ENCODE peak calls at places on chromosomes 3 and 15, in nine cellular contexts. K is A549, T is body of pancreas, C is adrenal gland, O is HCT116, Y is stomach, Q is H54, G is heart left ventricle, E is breast epithelium. H is an unnamed sample.

GRCh38 chr15:45199136-45199810 is 11.5 kb upstream of the SHF start:
- DNase-seq in K (peak), Y (no peak), E (peak), G (no peak), Q (no peak), T (no peak), O (no peak), C (peak), H (peak)

GRCh38 chr3:55621026-55621422 is 133.9 kb upstream of the WNT5A start:
- DNase-seq in Y (no peak), K (no peak), C (no peak), G (no peak), Q (no peak), T (no peak), E (no peak), O (no peak), H (no peak)

GRCh38 chr3:76383781-76384180 is 598.4 kb upstream of the ZNF717 start:
- DNase-seq in C (peak), K (no peak), T (no peak), Y (no peak), O (no peak), Q (no peak), E (no peak), G (no peak), H (no peak)

GRCh38 chr3:56251343-56251945 is 216.8 kb downstream of the ERC2 start:
- DNase-seq in Q (peak), O (peak), G (no peak), C (peak), K (peak), E (no peak), T (peak), Y (peak), H (peak)

GRCh38 chr3:34387831-34388564 is 589.6 kb downstream of the PDCD6IP start:
- DNase-seq in K (no peak), E (no peak), T (no peak), G (peak), O (no peak), Q (no peak), Y (no peak), C (no peak), H (no peak)

GRCh38 chr3:73855792-73856191 is 231.1 kb upstream of the PDZRN3 start:
- DNase-seq in Y (no peak), Q (no peak), E (no peak), G (no peak), C (no peak), T (no peak), K (no peak), O (no peak), H (no peak)

GRCh38 chr15:70259030-70259424 is 161.3 kb upstream of the TLE3 start:
- DNase-seq in E (peak), G (peak), Y (peak), C (peak), K (no peak), Q (no peak), T (peak), O (no peak), H (peak)

GRCh38 chr3:120147072-120147871 is 53.0 kb upstream of the GSK3B start:
- DNase-seq in E (peak), Y (peak), K (peak), G (no peak), C (no peak), T (peak), O (no peak), Q (no peak), H (no peak)

GRCh38 chr3:140628606-140629005 is 49.3 kb upstream of the TRIM42 start:
- DNase-seq in C (no peak), O (no peak), G (no peak), T (no peak), Y (no peak), Q (no peak), E (no peak), K (no peak), H (no peak)

GRCh38 chr3:17678116-17678741 is 64.2 kb downstream of the TBC1D5 start:
- DNase-seq in K (no peak), Q (peak), Y (no peak), T (no peak), G (no peak), C (no peak), E (no peak), O (no peak), H (no peak)

GRCh38 chr15:31091531-31091930 is 10.0 kb downstream of the TRPM1 start:
- DNase-seq in O (no peak), T (no peak), G (no peak), Y (no peak), K (peak), C (no peak), E (no peak), Q (peak), H (no peak)

GRCh38 chr3:151440940-151441339 is 19.9 kb downstream of the IGSF10 start:
- DNase-seq in O (no peak), K (no peak), Q (no peak), G (no peak), Y (no peak), C (no peak), E (no peak), T (no peak), H (no peak)

GRCh38 chr3:110067527-110067926 is 730.2 kb upstream of the DPPA4 start:
- DNase-seq in C (no peak), E (no peak), O (no peak), T (no peak), K (no peak), Y (no peak), Q (no peak), G (no peak), H (no peak)

GRCh38 chr3:46089237-46090011 is 62.1 kb upstream of the XCR1 start:
- DNase-seq in T (peak), K (peak), G (peak), E (no peak), Y (peak), C (peak), O (no peak), Q (peak), H (no peak)

GRCh38 chr15:81073796-81074195 is 60.3 kb upstream of the CFAP161 start:
- DNase-seq in O (no peak), T (no peak), Q (no peak), G (no peak), E (no peak), C (no peak), Y (no peak), K (no peak), H (no peak)

GRCh38 chr3:127692501-127693335 is 20.0 kb downstream of the ABTB1 start:
- DNase-seq in O (no peak), Y (no peak), Q (no peak), K (no peak), T (no peak), G (no peak), C (no peak), E (no peak), H (no peak)

GRCh38 chr3:140756240-140757016 is 78.6 kb downstream of the TRIM42 start:
- DNase-seq in T (no peak), C (no peak), K (no peak), O (no peak), Y (no peak), E (no peak), Q (no peak), G (no peak), H (no peak)

GRCh38 chr3:11724615-11725339 is 81.1 kb upstream of the VGLL4 start:
- DNase-seq in G (no peak), Q (no peak), Y (no peak), E (no peak), T (no peak), K (no peak), O (no peak), C (no peak), H (no peak)

GRCh38 chr3:23926736-23927135 is 9.8 kb downstream of the RPL15 start:
- DNase-seq in T (no peak), E (no peak), Y (no peak), Q (no peak), O (no peak), C (no peak), K (peak), G (no peak), H (no peak)

GRCh38 chr3:24678441-24678865 is 183.8 kb upstream of the THRB start:
- DNase-seq in E (no peak), T (no peak), Y (no peak), K (no peak), G (no peak), C (no peak), Q (peak), O (no peak), H (no peak)

GRCh38 chr3:98763076-98763475 is at the start of gene ST3GAL6:
- DNase-seq in C (peak), T (no peak), O (no peak), G (no peak), Q (no peak), Y (no peak), E (no peak), K (no peak), H (peak)
- TF ChIP-seq POLR2A in C (no peak), T (no peak), O (no peak), G (no peak), Q (no peak), Y (no peak), E (no peak), K (no peak), H (no peak)

GRCh38 chr3:5013021-5013906 is 34.0 kb downstream of the BHLHE40 start:
- DNase-seq in C (no peak), O (peak), T (no peak), Q (peak), G (no peak), Y (peak), E (no peak), K (peak), H (peak)

GRCh38 chr3:5010140-5010539 is 30.9 kb downstream of the BHLHE40 start:
- DNase-seq in K (no peak), O (no peak), Y (no peak), E (no peak), C (no peak), G (no peak), T (no peak), Q (no peak), H (no peak)

GRCh38 chr3:5010706-5011554 is 31.7 kb downstream of the BHLHE40 start:
- DNase-seq in G (no peak), Q (no peak), T (no peak), K (no peak), O (no peak), Y (no peak), C (no peak), E (no peak), H (no peak)

GRCh38 chr3:5012398-5012797 is 33.2 kb downstream of the BHLHE40 start:
- DNase-seq in T (no peak), Q (no peak), K (no peak), C (no peak), G (no peak), Y (no peak), O (no peak), E (no peak), H (no peak)

DNA sequence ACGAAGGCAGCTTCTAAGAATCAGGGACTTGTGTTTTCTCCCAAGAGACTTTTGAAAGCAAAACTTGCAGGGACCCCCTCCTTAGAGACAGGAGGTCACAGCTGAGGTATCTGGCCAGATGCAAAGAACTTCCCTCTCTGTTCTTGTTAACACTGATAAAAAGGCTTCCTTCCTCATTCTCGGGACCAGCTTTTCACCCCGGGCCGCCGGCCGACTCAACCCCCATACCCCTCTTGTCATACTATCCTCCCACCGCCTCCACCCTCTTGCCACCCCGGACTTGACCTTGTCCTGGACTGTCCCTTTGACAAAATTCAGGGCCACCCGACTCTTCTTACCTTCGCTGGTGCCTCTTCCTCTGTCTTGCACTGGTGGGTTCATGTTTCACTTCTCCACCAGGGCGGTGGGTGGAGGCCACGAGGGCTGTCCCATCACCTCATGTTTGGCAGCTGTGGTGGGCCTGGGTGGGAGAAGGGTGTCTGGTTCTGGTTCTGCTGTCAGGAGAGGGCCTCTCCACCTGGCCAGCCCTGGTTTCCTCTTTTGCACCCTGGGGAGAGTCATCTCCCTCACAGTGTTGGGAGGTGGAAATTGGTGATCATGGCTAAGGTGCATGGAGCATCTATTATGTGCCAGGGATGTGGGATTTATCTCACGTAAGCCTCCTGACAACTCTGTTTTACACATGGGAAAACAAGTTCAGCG is 32.5 kb downstream of the BHLHE40 start:
- DNase-seq in Q (no peak), O (no peak), E (no peak), Y (no peak), C (no peak), T (no peak), K (no peak), G (no peak), H (no peak)
- TF ChIP-seq POLR2A in Q (no peak), O (no peak), E (no peak), Y (no peak), C (no peak), T (no peak), K (no peak), G (no peak), H (no peak)

DNA sequence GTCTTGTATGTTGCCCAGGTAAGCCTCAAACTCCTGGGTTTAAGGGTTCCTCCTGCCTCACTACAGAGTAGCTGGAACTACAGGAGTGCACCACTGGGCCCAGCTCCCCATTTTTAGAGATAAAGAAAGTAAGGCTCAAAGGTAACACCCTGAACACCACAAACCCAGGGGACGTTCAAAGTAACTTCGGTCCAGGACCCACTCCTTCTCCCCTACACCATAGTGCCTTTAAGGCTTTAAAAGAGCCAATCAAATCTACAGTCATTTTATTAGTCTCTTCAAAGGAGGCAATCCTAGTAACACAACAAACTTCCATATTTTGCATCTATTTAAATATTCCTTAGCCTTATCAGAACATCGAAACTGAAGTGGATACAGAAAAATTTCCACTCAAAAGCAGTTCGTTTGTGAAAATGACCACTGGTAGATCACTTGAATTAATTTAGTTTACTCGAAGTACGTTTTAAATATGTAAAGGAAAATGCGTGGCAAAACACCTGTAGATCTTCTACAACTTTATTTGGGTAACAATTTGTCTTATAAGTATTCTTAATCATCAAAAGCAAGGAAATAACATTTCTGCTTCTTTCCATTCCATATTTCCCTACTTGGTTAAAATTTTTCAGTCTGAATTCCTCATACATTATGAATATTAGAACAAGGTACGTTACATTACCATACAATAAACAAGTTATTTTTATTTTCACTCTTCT is 1.8 kb downstream of the STAG1 start:
- DNase-seq in Y (no peak), G (no peak), C (no peak), Q (no peak), T (no peak), E (no peak), O (no peak), K (peak), H (peak)
- TF ChIP-seq POLR2A in Y (no peak), G (no peak), C (no peak), Q (no peak), T (no peak), E (no peak), O (no peak), K (no peak), H (peak)

GRCh38 chr3:69051796-69052566 is at the start of gene TMF1:
- DNase-seq in O (peak), T (peak), Y (peak), G (peak), K (peak), C (peak), E (peak), Q (peak), H (no peak)
- TF ChIP-seq POLR2A in O (no peak), T (peak), Y (no peak), G (peak), K (peak), C (peak), E (peak), Q (peak), H (peak)

GRCh38 chr15:25438601-25439455 is at the start of gene UBE3A:
- DNase-seq in O (peak), T (peak), G (peak), K (peak), E (peak), Q (peak), Y (peak), C (peak), H (peak)
- TF ChIP-seq POLR2A in O (no peak), T (peak), G (peak), K (peak), E (no peak), Q (peak), Y (no peak), C (peak), H (peak)

GRCh38 chr3:15797600-15798303 is at the start of gene ANKRD28:
- DNase-seq in O (peak), E (no peak), G (no peak), T (no peak), Y (no peak), C (no peak), Q (no peak), K (peak), H (peak)
- TF ChIP-seq POLR2A in O (no peak), E (no peak), G (no peak), T (peak), Y (no peak), C (peak), Q (peak), K (no peak), H (peak)

GRCh38 chr15:28956491-28956890 is 70.7 kb downstream of the APBA2 start:
- DNase-seq in K (no peak), Y (no peak), G (no peak), Q (no peak), O (no peak), T (no peak), E (no peak), C (peak), H (no peak)
- TF ChIP-seq POLR2A in K (no peak), Y (no peak), G (no peak), Q (no peak), O (no peak), T (no peak), E (no peak), C (no peak), H (no peak)

DNA sequence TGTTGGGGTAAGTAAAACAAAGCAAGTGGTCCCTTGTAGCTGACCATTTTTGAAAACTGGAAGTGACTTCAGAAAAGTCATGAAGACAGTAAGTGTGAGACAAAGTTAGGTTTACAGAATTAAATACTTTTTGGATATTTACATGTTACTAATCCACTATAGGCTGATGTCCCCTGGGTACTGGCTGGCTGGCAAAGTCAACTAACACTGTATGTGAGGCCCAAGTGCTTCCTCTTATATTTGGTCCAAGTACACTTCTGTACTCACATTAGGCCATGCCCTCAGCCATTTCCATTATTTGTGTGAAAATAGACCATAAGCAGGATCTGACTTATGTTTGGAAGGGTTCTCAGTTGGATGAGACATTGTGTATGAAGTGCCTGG is 5.5 kb upstream of the LEKR1 start:
- DNase-seq in Y (no peak), O (no peak), K (no peak), C (no peak), G (no peak), Q (no peak), E (no peak), T (no peak), H (no peak)
- TF ChIP-seq POLR2A in Y (no peak), O (no peak), K (no peak), C (no peak), G (no peak), Q (no peak), E (no peak), T (no peak), H (no peak)

GRCh38 chr3:13378155-13378554 is 42.0 kb downstream of the NUP210 start:
- DNase-seq in C (no peak), G (no peak), K (no peak), Q (no peak), T (no peak), Y (no peak), E (no peak), O (no peak), H (no peak)

GRCh38 chr3:13373975-13374586 is 46.0 kb downstream of the NUP210 start:
- DNase-seq in G (no peak), Q (no peak), C (no peak), E (no peak), Y (no peak), O (no peak), T (no peak), K (no peak), H (no peak)

GRCh38 chr3:13376091-13376490 is 44.0 kb downstream of the NUP210 start:
- DNase-seq in Q (no peak), T (no peak), G (no peak), K (no peak), O (no peak), C (no peak), Y (no peak), E (no peak), H (no peak)

GRCh38 chr3:13377021-13377420 is 43.1 kb downstream of the NUP210 start:
- DNase-seq in T (no peak), Q (no peak), K (no peak), O (no peak), C (no peak), G (no peak), Y (no peak), E (no peak), H (no peak)

DNA sequence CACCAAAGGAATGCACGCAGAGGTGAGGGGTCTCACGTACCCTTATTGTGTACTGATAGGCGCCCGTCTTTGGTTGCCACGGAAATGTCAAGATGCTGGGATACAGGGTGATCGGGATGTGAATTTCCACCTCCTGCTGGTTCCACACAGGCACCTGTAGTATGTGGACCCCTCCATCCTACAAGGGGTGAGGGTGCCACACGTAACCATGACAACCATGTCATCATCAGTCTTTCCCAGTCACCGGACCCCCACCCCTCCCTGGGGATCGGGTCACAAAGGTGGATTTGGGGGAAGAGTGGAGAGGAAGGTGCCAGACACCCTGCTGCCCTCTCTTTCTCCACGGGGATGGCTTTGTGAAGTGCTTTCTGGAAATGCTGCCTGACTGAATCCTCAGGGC is 44.7 kb downstream of the NUP210 start:
- DNase-seq in O (no peak), E (no peak), T (no peak), G (no peak), Y (no peak), C (no peak), Q (no peak), K (no peak), H (no peak)
- TF ChIP-seq POLR2A in O (no peak), E (no peak), T (no peak), G (no peak), Y (no peak), C (no peak), Q (no peak), K (no peak), H (no peak)

H was measured in erythroblast.